ENCODE peak calls at places on chromosomes 3 and 15, in six cellular contexts. C is H1, E is H9, Q is IMR-90, I is mesenchymal stem cell, A is neuronal stem cell. R is an unnamed sample.

GRCh38 chr3:156271995-156272719 is 151.8 kb downstream of the KCNAB1 start:
- DNase-seq in E (no peak), Q (no peak), A (no peak), C (no peak), I (no peak), R (no peak)

GRCh38 chr3:181075098-181075497 is 85.6 kb upstream of the DNAJC19 start:
- DNase-seq in A (no peak), C (no peak), Q (no peak), E (peak; percentile 51), I (no peak), R (no peak)

GRCh38 chr3:31613654-31614053 is 80.9 kb downstream of the STT3B start:
- DNase-seq in E (no peak), A (no peak), Q (peak; percentile 81), C (no peak), I (peak; percentile 77), R (peak; percentile 13)

GRCh38 chr15:52008698-52009434 is 10.2 kb upstream of the MAPK6 start:
- DNase-seq in E (no peak), Q (no peak), A (no peak), C (no peak), I (peak; percentile 26), R (peak; percentile 98)

GRCh38 chr15:59940928-59941327 is 63.2 kb upstream of the FOXB1 start:
- DNase-seq in Q (no peak), E (no peak), C (no peak), A (no peak), I (no peak), R (no peak)

GRCh38 chr15:68330911-68331310 is 53.4 kb downstream of the FEM1B start:
- DNase-seq in I (no peak), A (no peak), Q (no peak), E (no peak), C (no peak), R (no peak)

GRCh38 chr3:117630885-117631284 is 921.3 kb downstream of the TUSC7 start:
- DNase-seq in I (no peak), A (no peak), C (no peak), Q (peak; percentile 35), E (no peak), R (no peak)

GRCh38 chr3:40841570-40842109 is 316.9 kb downstream of the ZNF621 start:
- DNase-seq in E (no peak), C (no peak), A (no peak), I (no peak), Q (no peak), R (no peak)

GRCh38 chr3:112446343-112446742 is 52.9 kb downstream of the BTLA start:
- DNase-seq in Q (no peak), A (peak; percentile 4), I (no peak), E (no peak), C (no peak), R (peak; percentile 60)

GRCh38 chr15:45645026-45645980 is 10.5 kb downstream of the SQOR start:
- DNase-seq in A (no peak), Q (peak; percentile 86), E (no peak), I (peak; percentile 62), C (no peak), R (no peak)

GRCh38 chr3:151216641-151217040 is 13.6 kb upstream of the GPR171 start:
- DNase-seq in A (no peak), C (no peak), Q (peak; percentile 37), E (no peak), I (peak; percentile 81), R (no peak)

GRCh38 chr3:112415390-112415789 is 82.4 kb downstream of the CD200 start:
- DNase-seq in E (no peak), I (no peak), A (no peak), C (no peak), Q (no peak), R (no peak)

GRCh38 chr3:181844227-181844626 is 132.5 kb downstream of the SOX2 start:
- DNase-seq in Q (no peak), C (no peak), A (peak; percentile 6), I (no peak), E (no peak), R (no peak)

GRCh38 chr3:122975924-122976293 is 51.7 kb downstream of the SEMA5B start:
- DNase-seq in C (no peak), A (no peak), I (no peak), Q (peak; percentile 10), E (no peak), R (no peak)

GRCh38 chr3:191959876-191960418 is 499.0 kb downstream of the PYDC2 start:
- DNase-seq in A (no peak), I (peak; percentile 47), Q (no peak), E (no peak), C (no peak), R (no peak)

GRCh38 chr3:117565777-117566176 is 856.2 kb downstream of the TUSC7 start:
- DNase-seq in I (no peak), A (no peak), Q (no peak), E (no peak), C (no peak), R (no peak)

GRCh38 chr15:47949815-47950214 is 171.0 kb upstream of the SLC24A5 start:
- DNase-seq in A (no peak), E (no peak), C (no peak), Q (no peak), I (no peak), R (no peak)

GRCh38 chr15:47951761-47952160 is 169.0 kb upstream of the SLC24A5 start:
- DNase-seq in I (no peak), Q (no peak), A (no peak), C (no peak), E (no peak), R (no peak)

GRCh38 chr15:47945869-47946666 is 174.7 kb upstream of the SLC24A5 start:
- DNase-seq in Q (no peak), I (no peak), C (no peak), E (no peak), A (no peak), R (no peak)

GRCh38 chr15:47944911-47945310 is 175.9 kb upstream of the SLC24A5 start:
- DNase-seq in Q (no peak), C (no peak), E (no peak), A (no peak), I (no peak), R (no peak)

GRCh38 chr15:47950447-47950846 is 170.3 kb upstream of the SLC24A5 start:
- DNase-seq in C (no peak), Q (no peak), I (no peak), A (no peak), E (no peak), R (no peak)
- H2BK120ac ChIP-seq in C (no peak overlapping the region), Q (no peak overlapping the region), I (no peak overlapping the region), A (no peak overlapping the region), E (no peak overlapping the region), R (no peak overlapping the region)

GRCh38 chr3:133208184-133208583 is 170.0 kb downstream of the TMEM108 start:
- DNase-seq in E (no peak), C (no peak), I (no peak), A (no peak), Q (no peak), R (no peak)
- H3K4ac ChIP-seq in E (no peak overlapping the region), C (no peak overlapping the region), I (no peak overlapping the region), A (no peak overlapping the region), Q (no peak overlapping the region), R (no peak overlapping the region)

DNA sequence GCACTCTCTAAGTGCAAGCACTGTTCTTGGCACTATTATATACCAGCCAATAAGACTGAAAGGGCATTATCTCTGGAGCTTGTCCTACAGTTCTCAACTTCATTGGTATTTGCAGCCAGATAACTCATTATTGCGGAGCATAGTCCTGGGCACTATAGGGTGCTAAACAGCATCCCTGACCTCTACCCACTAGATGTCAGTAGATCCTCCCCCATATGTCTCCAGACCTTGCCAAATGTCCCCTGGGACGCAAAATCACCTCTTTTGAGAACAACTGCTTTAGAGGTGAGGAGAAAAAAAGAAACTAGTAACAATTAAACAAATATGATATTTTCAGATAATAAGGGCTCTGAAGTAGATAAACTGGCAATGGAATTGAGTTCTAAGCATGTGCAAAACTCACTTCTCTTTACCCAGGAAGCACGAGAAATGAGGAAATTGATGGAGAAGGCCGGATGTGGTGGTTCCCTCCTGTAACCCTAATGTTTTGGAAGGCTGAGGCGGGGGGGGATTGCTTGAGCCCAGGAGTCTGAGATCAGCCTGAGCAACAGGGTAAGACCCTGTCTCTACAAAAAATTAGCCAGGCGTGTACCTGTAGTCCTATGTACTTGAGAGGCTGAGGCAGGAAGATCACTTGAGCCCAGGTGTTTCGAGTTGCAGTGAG is 61.4 kb downstream of the FRMD4B start:
- DNase-seq in C (peak; percentile 5), A (no peak), I (no peak), E (no peak), Q (no peak), R (no peak)
- H3K9ac ChIP-seq in C (no peak overlapping the region), A (no peak overlapping the region), I (no peak overlapping the region), E (no peak overlapping the region), Q (no peak overlapping the region), R (no peak overlapping the region)

GRCh38 chr15:83208357-83208661 is 686 bp upstream of the HDGFL3 start:
- DNase-seq in Q (no peak), A (no peak), I (no peak), E (no peak), C (no peak), R (no peak)

GRCh38 chr15:83206971-83207621 is 527 bp downstream of the HDGFL3 start:
- DNase-seq in A (peak; percentile 42), C (no peak), E (peak; percentile 41), Q (no peak), I (peak; percentile 49), R (peak; percentile 62)

GRCh38 chr15:83209333-83209732 is 1.7 kb upstream of the HDGFL3 start:
- DNase-seq in Q (no peak), A (no peak), E (peak; percentile 54), C (no peak), I (no peak), R (peak; percentile 7)

GRCh38 chr15:83206387-83206970 is 1.1 kb downstream of the HDGFL3 start:
- DNase-seq in I (peak; percentile 37), A (no peak), Q (no peak), E (peak; percentile 34), C (no peak), R (no peak)

DNA sequence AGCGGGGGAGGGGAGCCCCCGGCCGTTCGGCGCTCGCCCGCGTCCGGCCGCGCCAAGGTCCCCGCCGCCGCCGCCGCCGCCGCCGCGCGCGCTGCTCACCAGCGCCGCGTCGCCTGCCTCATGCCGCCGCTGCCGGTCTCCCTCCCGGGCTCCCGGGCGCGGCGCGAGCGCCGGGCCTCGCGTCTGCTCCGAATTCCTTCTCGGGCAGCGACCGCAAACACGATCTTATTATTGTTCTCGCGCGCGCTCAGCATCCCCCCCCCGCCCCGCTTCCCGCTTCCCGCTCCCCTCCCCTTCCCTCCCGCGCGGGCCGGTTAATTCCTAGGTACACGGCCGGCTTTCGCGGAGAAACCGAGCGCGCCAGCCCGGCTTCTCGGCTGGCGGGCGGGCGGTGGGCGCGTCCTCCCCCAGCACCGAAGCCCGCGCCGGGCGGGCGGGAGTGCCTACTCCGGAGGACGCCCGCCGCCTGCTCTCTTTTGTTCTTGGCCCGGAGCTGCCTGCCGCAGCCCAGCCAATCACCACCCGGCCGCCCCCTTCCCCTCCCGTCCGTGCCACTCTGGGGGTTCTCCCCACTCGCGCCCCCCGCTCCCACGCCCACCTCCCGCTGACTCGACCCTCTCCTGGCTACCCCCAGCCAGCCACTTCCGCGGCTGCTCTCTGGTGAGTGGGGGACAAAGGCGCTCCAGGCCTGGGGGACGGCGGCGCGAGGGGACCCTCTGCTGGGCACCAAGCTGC is at the start of gene HDGFL3:
- DNase-seq in Q (peak; percentile 39), A (peak; percentile 67), E (peak; percentile 77), I (peak; percentile 66), C (no peak), R (peak; percentile 38)
- H2BK120ac ChIP-seq in Q (peak within 1 kb of the TSS; percentile 57), A (peak within 1 kb of the TSS; percentile 53), E (no peak within 1 kb of the TSS), I (peak within 1 kb of the TSS; percentile 89), C (no peak within 1 kb of the TSS), R (peak within 1 kb of the TSS; percentile 70)

R was measured in trophoblast cell.